ENCODE peak calls at places on chromosomes 12 and 14, in nine cellular contexts. T is GM13977; F is stromal cell of bone marrow; Y is HepG2; R is astrocyte of the cerebellum; C is MCF 10A; I is activated CD4-positive, alpha-beta T cell treated with anti-CD3 and anti-CD28 coated beads, Interleukin-2, amount 50 U/mL, for 48 hours; L is amniotic stem cell; S is CD8-positive, alpha-beta T cell. A is an unnamed sample.

GRCh38 chr12:104788848-104789271 is 169.2 kb downstream of the SLC41A2 start:
- DNase-seq in Y (no peak), T (no peak), R (no peak), F (no peak), C (no peak), L (no peak), S (no peak), I (no peak), A (no peak)

GRCh38 chr12:31218203-31219025 is 107.5 kb downstream of the SINHCAF start:
- DNase-seq in T (no peak), Y (no peak), C (no peak), S (no peak), I (no peak), F (no peak), L (no peak), R (no peak), A (no peak)

GRCh38 chr12:8844665-8845064 is 22.2 kb downstream of the A2ML1 start:
- DNase-seq in I (no peak), F (no peak), L (no peak), Y (peak; percentile 10), S (no peak), T (no peak), C (no peak), R (no peak), A (no peak)

GRCh38 chr12:3726455-3726854 is 26.5 kb downstream of the CRACR2A start:
- DNase-seq in I (no peak), C (no peak), L (no peak), S (no peak), Y (no peak), F (no peak), T (no peak), R (no peak), A (no peak)

GRCh38 chr14:74599946-74600345 is 12.1 kb downstream of the LTBP2 start:
- DNase-seq in R (no peak), Y (no peak), I (no peak), L (no peak), F (no peak), T (no peak), C (no peak), S (no peak), A (no peak)

GRCh38 chr12:89732511-89732910 is 23.9 kb upstream of the ATP2B1 start:
- DNase-seq in C (no peak), I (no peak), L (no peak), Y (no peak), R (no peak), T (no peak), S (no peak), F (no peak), A (no peak)

GRCh38 chr12:11578461-11578993 is 70.9 kb upstream of the ETV6 start:
- DNase-seq in T (no peak), S (no peak), L (no peak), Y (no peak), R (no peak), I (peak; percentile 45), C (no peak), F (no peak), A (no peak)

GRCh38 chr12:126760109-126760508 is 1506.9 kb upstream of the TMEM132C start:
- DNase-seq in R (no peak), C (no peak), F (no peak), S (no peak), I (no peak), T (no peak), Y (no peak), L (no peak), A (no peak)

GRCh38 chr12:19997996-19998395 is 370.3 kb upstream of the PDE3A start:
- DNase-seq in S (no peak), I (no peak), L (no peak), T (no peak), F (no peak), R (no peak), C (no peak), Y (no peak), A (no peak)

GRCh38 chr14:98886982-98887381 is 385.0 kb downstream of the BCL11B start:
- DNase-seq in S (no peak), R (no peak), Y (no peak), T (no peak), L (no peak), F (no peak), I (no peak), C (peak; percentile 53), A (no peak)

GRCh38 chr14:100031506-100032281 is 33.5 kb upstream of the EVL start:
- DNase-seq in F (peak; percentile 98), Y (no peak), R (peak; percentile 96), S (no peak), C (peak; percentile 99), I (no peak), L (peak; percentile 95), T (no peak), A (no peak)